ENCODE peak calls at places on chromosomes 11 and 22, in six cellular contexts. W is astrocyte of the cerebellum; K is stimulated activated naive CD8-positive, alpha-beta T cell treated with anti-CD3 and anti-CD28 coated beads, Interleukin-15, amount 100 ng/mL, for 72 hours; D is amniotic stem cell; L is HuH-7; P is Daoy. I is an unnamed sample.

GRCh38 chr11:6615882-6616585 is 3.2 kb downstream of the TPP1 start:
- DNase-seq in P (no peak), L (no peak), W (no peak), K (no peak), D (no peak), I (no peak)

GRCh38 chr22:39920134-39920743 is 19.4 kb downstream of the GRAP2 start:
- DNase-seq in L (no peak), D (no peak), P (no peak), W (no peak), K (peak), I (no peak)

GRCh38 chr11:9834281-9834680 is 170.4 kb downstream of the SWAP70 start:
- DNase-seq in W (peak), K (no peak), D (no peak), L (no peak), P (no peak), I (no peak)

GRCh38 chr11:46347637-46348311 is 511 bp downstream of the DGKZ start:
- DNase-seq in D (no peak), P (peak), L (no peak), K (no peak), W (no peak), I (no peak)

GRCh38 chr11:26470992-26471391 is 101.1 kb downstream of the MUC15 start:
- DNase-seq in P (no peak), D (no peak), L (no peak), W (no peak), K (no peak), I (no peak)

GRCh38 chr11:85027346-85027745 is 599.8 kb downstream of the DLG2 start:
- DNase-seq in W (no peak), L (no peak), P (no peak), K (no peak), D (no peak), I (no peak)

GRCh38 chr22:50564289-50564688 is 1.6 kb upstream of the SYCE3 start:
- DNase-seq in K (no peak), W (no peak), D (no peak), L (no peak), P (no peak), I (no peak)

GRCh38 chr22:39209756-39210155 is 35.0 kb downstream of the PDGFB start:
- DNase-seq in L (no peak), D (no peak), K (no peak), W (no peak), P (no peak), I (peak)

GRCh38 chr11:119169272-119169719 is 771 bp downstream of the NLRX1 start:
- DNase-seq in D (no peak), L (peak), P (peak), W (no peak), K (peak), I (no peak)

GRCh38 chr22:20918663-20919220 is 1.5 kb downstream of the CRKL start:
- DNase-seq in K (no peak), D (no peak), L (no peak), W (no peak), P (no peak), I (no peak)

GRCh38 chr11:80586464-80586863 is 1145.6 kb upstream of the TENM4 start:
- DNase-seq in W (no peak), K (no peak), L (no peak), D (no peak), P (no peak), I (no peak)

GRCh38 chr11:74138572-74138971 is 32.2 kb downstream of the C2CD3 start:
- DNase-seq in W (peak), P (peak), D (peak), K (no peak), L (peak), I (peak)

GRCh38 chr11:93541884-93542752 is 1.1 kb downstream of the SMCO4 start:
- DNase-seq in L (peak), D (peak), P (peak), W (peak), K (peak), I (peak)

GRCh38 chr11:36376315-36376887 is 80.3 kb downstream of the PRR5L start:
- DNase-seq in L (no peak), P (peak), K (no peak), D (peak), W (no peak), I (peak)

GRCh38 chr11:20518323-20518834 is 81.0 kb upstream of the SLC6A5 start:
- DNase-seq in L (peak), W (no peak), D (no peak), K (no peak), P (no peak), I (no peak)

GRCh38 chr11:624705-625635 is at the start of gene CDHR5:
- DNase-seq in D (no peak), L (peak), K (peak), W (no peak), P (peak), I (no peak)

GRCh38 chr11:106956887-106957505 is 61.3 kb downstream of the GUCY1A2 start:
- DNase-seq in K (no peak), D (no peak), P (no peak), W (no peak), L (no peak), I (no peak)

GRCh38 chr11:64566042-64566914 is 24.7 kb upstream of the SLC22A12 start:
- DNase-seq in D (no peak), P (peak), K (no peak), L (peak), W (peak), I (peak)

GRCh38 chr11:19076744-19077589 is 16.4 kb upstream of the MRGPRX2 start:
- DNase-seq in W (no peak), P (peak), D (peak), K (peak), L (peak), I (peak)

GRCh38 chr11:72924568-72925190 is 110.5 kb downstream of the ATG16L2 start:
- DNase-seq in D (no peak), K (no peak), P (no peak), L (no peak), W (peak), I (no peak)

GRCh38 chr11:57566564-57567209 is 785 bp downstream of the UBE2L6 start:
- DNase-seq in D (no peak), K (peak), P (no peak), L (no peak), W (no peak), I (no peak)

GRCh38 chr11:61903845-61904244 is 12.5 kb upstream of the FADS3 start:
- DNase-seq in L (no peak), K (no peak), D (no peak), W (no peak), P (no peak), I (no peak)

GRCh38 chr22:23698673-23699235 is 7.9 kb downstream of the RGL4 start:
- DNase-seq in P (no peak), W (no peak), L (no peak), D (no peak), K (no peak), I (no peak)

GRCh38 chr22:49350441-49351121 is 477.1 kb downstream of the BRD1 start:
- DNase-seq in D (no peak), K (no peak), L (no peak), P (peak), W (no peak), I (no peak)

GRCh38 chr11:130213143-130213978 is 53.8 kb downstream of the ST14 start:
- DNase-seq in K (peak), P (peak), D (peak), W (no peak), L (peak), I (peak)

GRCh38 chr11:125448136-125448535 is 47.9 kb downstream of the FEZ1 start:
- DNase-seq in L (no peak), D (no peak), P (peak), K (no peak), W (peak), I (peak)

GRCh38 chr11:65814131-65814959 is 19.4 kb upstream of the SNX32 start:
- DNase-seq in W (no peak), L (no peak), D (no peak), P (peak), K (no peak), I (no peak)

GRCh38 chr11:370087-370941 is 1.0 kb downstream of the B4GALNT4 start:
- DNase-seq in K (no peak), D (no peak), L (no peak), P (no peak), W (no peak), I (no peak)

I was measured in SW480.